ENCODE peak calls at places on chromosomes 2 and 18, in six cellular contexts. D is lower leg skin, N is fibroblast of mammary gland, B is LNCaP clone FGC, C is B cell, G is SK-N-SH. Q is an unnamed sample.

GRCh38 chr2:238250896-238251295 is 11.1 kb upstream of the HES6 start:
- DNase-seq in D (no peak), N (no peak), B (no peak), C (no peak), G (no peak), Q (no peak)

GRCh38 chr2:209473930-209474419 is 50.1 kb downstream of the MAP2 start:
- DNase-seq in D (no peak), N (peak), B (no peak), C (no peak), G (no peak), Q (peak)

GRCh38 chr2:164671664-164672396 is 50.5 kb upstream of the GRB14 start:
- DNase-seq in D (no peak), N (no peak), B (no peak), C (no peak), G (no peak), Q (no peak)

GRCh38 chr18:36547544-36547943 is 250.0 kb downstream of the FHOD3 start:
- DNase-seq in D (no peak), N (no peak), B (no peak), C (no peak), G (no peak), Q (no peak)

GRCh38 chr2:106261871-106262321 is 67.8 kb upstream of the UXS1 start:
- DNase-seq in D (no peak), N (no peak), B (no peak), C (no peak), G (no peak), Q (no peak)

GRCh38 chr2:15159206-15159605 is 401.9 kb downstream of the NBAS start:
- DNase-seq in D (no peak), N (no peak), B (no peak), C (no peak), G (no peak), Q (no peak)

GRCh38 chr2:174688079-174688478 is 76.2 kb downstream of the CHRNA1 start:
- DNase-seq in D (no peak), N (peak), B (no peak), C (peak), G (no peak), Q (no peak)

GRCh38 chr2:119431155-119431975 is at the start of gene TMEM37:
- DNase-seq in D (peak), N (peak), B (no peak), C (peak), G (peak), Q (peak)

GRCh38 chr2:20355131-20355530 is 4.5 kb upstream of the PUM2 start:
- DNase-seq in D (no peak), N (peak), B (no peak), C (no peak), G (no peak), Q (no peak)

GRCh38 chr18:54102123-54102522 is 122.3 kb downstream of the MBD2 start:
- DNase-seq in D (no peak), N (no peak), B (no peak), C (no peak), G (no peak), Q (no peak)

GRCh38 chr18:1049173-1049572 is 144.5 kb downstream of the ADCYAP1 start:
- DNase-seq in D (no peak), N (no peak), B (no peak), C (no peak), G (no peak), Q (no peak)

DNA sequence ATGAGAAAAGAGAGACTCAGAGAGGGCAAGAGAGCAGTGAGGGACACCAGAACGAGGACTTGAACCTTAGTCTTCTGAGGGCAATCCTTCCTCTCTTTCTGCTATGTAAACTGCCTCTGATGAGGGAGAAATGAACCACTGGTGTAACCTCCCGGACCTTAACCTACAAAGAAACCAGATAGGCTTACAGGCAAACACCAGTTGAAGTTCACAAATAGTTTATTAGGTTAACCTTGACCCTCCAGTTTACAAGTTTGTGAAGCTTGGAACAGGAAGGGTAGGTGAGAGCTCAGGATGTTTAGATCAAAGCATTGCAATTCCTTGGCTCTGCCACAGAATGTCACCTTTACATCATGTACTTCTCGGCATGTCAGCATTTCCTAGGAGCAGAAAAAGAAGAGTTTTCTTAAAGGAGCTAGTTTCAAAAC is 486.4 kb upstream of the SPRED2 start:
- DNase-seq in D (no peak), N (no peak), B (peak), C (no peak), G (no peak), Q (no peak)
- TF ChIP-seq CTCF in D (no peak), N (no peak), B (peak), C (no peak), G (no peak), Q (no peak)

GRCh38 chr2:102520009-102520408 is 47.0 kb downstream of the SLC9A4 start:
- DNase-seq in D (no peak), N (peak), B (no peak), C (peak), G (peak), Q (no peak)
- TF ChIP-seq CTCF in D (no peak), N (peak), B (peak), C (peak), G (peak), Q (peak)

GRCh38 chr2:64918220-64918886 is 70.8 kb upstream of the SLC1A4 start:
- DNase-seq in D (peak), N (no peak), B (no peak), C (no peak), G (no peak), Q (no peak)

GRCh38 chr2:64919261-64919660 is 69.9 kb upstream of the SLC1A4 start:
- DNase-seq in D (no peak), N (no peak), B (no peak), C (no peak), G (no peak), Q (no peak)

GRCh38 chr2:64924178-64924934 is 64.8 kb upstream of the SLC1A4 start:
- DNase-seq in D (no peak), N (no peak), B (no peak), C (peak), G (no peak), Q (no peak)

GRCh38 chr2:64923385-64923710 is 65.9 kb upstream of the SLC1A4 start:
- DNase-seq in D (no peak), N (no peak), B (no peak), C (no peak), G (no peak), Q (no peak)

DNA sequence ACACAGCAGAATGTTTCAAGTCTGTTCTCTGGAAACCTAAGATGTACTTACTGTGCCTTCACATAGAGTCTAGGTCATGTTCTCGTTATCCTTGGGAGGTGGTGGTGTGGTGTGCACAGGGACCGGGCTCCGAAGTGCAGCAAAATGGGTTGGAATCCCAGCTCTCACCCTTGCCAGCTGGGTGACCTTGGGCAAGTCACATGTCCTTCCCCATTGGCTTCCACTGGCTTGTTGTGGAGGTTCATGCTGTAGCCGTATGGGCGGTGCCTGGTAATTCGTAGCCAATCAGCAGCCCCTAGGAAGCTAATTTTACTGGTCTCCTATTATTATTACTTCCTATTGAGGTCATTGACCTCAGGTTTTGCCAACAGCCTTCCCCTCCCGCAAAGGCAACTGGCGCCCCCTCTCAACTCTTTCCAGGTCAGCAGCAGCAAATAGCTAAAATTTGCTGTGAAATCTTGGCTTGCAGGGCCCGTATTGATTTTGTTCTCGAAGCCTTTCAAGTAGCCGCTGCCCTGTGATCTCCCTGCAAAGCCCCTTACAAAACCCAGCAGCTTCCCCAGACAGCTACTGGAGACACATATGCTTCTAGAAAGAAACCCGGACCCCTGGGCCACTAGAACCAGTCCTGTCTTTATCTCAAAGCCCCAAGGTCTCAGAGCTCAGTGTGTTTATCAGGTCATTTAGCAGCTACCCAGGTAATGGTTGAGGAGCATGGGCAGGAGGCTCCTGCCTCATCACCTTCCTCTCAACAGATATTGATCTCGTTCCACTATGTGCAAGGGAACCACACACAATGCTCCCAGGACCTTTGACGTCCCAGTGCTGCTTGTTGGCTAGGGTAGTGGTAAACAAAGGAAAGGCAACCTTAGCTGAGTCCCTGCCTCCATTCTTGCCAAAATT is 66.5 kb upstream of the SLC1A4 start:
- DNase-seq in D (no peak), N (no peak), B (no peak), C (no peak), G (no peak), Q (no peak)
- TF ChIP-seq CTCF in D (no peak), N (no peak), B (no peak), C (no peak), G (no peak), Q (no peak)

GRCh38 chr2:10265328-10266132 is 37.2 kb upstream of the HPCAL1 start:
- DNase-seq in D (peak), N (no peak), B (peak), C (no peak), G (no peak), Q (no peak)

GRCh38 chr2:10267036-10267435 is 35.7 kb upstream of the HPCAL1 start:
- DNase-seq in D (no peak), N (no peak), B (no peak), C (no peak), G (no peak), Q (no peak)

GRCh38 chr2:10267551-10268465 is 34.9 kb upstream of the HPCAL1 start:
- DNase-seq in D (peak), N (no peak), B (no peak), C (no peak), G (no peak), Q (no peak)

GRCh38 chr2:10264506-10265327 is 38.0 kb upstream of the HPCAL1 start:
- DNase-seq in D (peak), N (no peak), B (no peak), C (no peak), G (no peak), Q (no peak)

DNA sequence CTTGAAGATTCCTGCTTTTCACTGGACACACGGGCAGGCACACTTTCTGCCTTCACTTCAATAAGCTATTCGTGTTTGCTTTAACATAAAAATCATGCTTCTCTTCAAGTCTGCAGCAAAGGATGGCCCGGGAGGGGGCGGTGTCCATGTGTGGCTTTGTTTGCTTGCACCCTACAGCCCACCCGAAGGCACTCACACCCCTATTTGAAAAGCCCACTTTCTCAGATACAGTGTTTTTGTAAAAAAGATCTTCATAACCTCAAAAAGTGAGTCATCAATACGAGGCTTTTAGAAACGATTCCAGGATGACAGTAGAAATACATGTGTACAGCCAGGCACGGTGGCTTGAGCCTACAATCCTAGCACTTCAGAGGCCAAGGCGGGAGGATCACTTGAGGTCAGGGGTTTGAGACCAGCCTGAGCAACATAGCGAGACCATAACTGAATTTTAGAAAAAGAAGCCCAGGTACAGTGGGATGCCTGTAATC is 36.5 kb upstream of the HPCAL1 start:
- DNase-seq in D (peak), N (peak), B (no peak), C (no peak), G (no peak), Q (no peak)
- TF ChIP-seq CTCF in D (no peak), N (peak), B (no peak), C (no peak), G (no peak), Q (no peak)

DNA sequence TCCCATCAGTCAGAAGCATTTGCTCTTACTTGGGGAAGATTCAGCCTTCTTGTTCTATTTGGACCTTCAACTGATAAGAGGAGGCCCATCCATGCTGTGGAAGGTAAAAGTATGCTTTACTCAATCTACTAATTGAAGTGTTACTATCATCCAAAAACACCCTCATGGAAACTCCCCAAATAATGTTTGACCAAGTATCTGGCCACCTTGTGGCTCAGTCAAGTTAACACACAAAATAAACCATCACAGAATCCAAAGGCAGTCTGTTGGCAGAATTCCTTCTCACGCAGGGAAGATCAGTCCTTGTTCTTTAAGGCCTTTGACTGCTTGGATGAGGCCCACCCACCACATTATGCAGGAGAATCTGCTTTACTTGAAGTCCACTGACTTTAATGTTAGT is 531.2 kb upstream of the SMIM21 start:
- DNase-seq in D (no peak), N (no peak), B (no peak), C (no peak), G (no peak), Q (no peak)
- TF ChIP-seq CTCF in D (no peak), N (no peak), B (no peak), C (no peak), G (no peak), Q (no peak)

GRCh38 chr2:237118025-237118424 is 32.3 kb downstream of the COPS8 start:
- DNase-seq in D (no peak), N (peak), B (no peak), C (no peak), G (no peak), Q (no peak)
- TF ChIP-seq CTCF in D (no peak), N (no peak), B (no peak), C (no peak), G (no peak), Q (no peak)

GRCh38 chr18:12421732-12422131 is 14.0 kb downstream of the PRELID3A start:
- DNase-seq in D (no peak), N (no peak), B (no peak), C (no peak), G (no peak), Q (no peak)

GRCh38 chr18:12424252-12424651 is 16.5 kb downstream of the PRELID3A start:
- DNase-seq in D (no peak), N (no peak), B (no peak), C (no peak), G (no peak), Q (no peak)

GRCh38 chr18:12423393-12423792 is 15.7 kb downstream of the PRELID3A start:
- DNase-seq in D (no peak), N (no peak), B (no peak), C (no peak), G (no peak), Q (no peak)

GRCh38 chr18:12422936-12423335 is 15.2 kb downstream of the PRELID3A start:
- DNase-seq in D (no peak), N (no peak), B (no peak), C (no peak), G (peak), Q (no peak)

GRCh38 chr18:12423820-12424219 is 16.1 kb downstream of the PRELID3A start:
- DNase-seq in D (no peak), N (no peak), B (peak), C (no peak), G (no peak), Q (no peak)
- TF ChIP-seq CTCF in D (no peak), N (no peak), B (peak), C (no peak), G (no peak), Q (no peak)

Q was measured in AG09319.